ENCODE peak calls at places on chromosome 5, in five cellular contexts. M, D, Z, W and K are unnamed samples. For H3K4me1, the result is how much of the 10 kb centered on the place peaks cover.

GRCh38 chr5:168891175-168891812 is 312.1 kb upstream of the PANK3 start:
- DNase-seq in W (no peak), M (no peak), D (no peak), Z (no peak), K (no peak)

GRCh38 chr5:42858709-42859108 is 47.0 kb upstream of the SELENOP start:
- DNase-seq in D (no peak), W (no peak), M (no peak), Z (no peak), K (no peak)

GRCh38 chr5:24850911-24851310 is 206.1 kb upstream of the CDH10 start:
- DNase-seq in D (no peak), Z (no peak), W (no peak), M (no peak), K (no peak)

GRCh38 chr5:87268970-87269377 is 1.3 kb downstream of the RASA1 start:
- DNase-seq in M (no peak), W (no peak), Z (peak), D (no peak), K (no peak)

GRCh38 chr5:132295505-132296411 is 1.6 kb downstream of the SLC22A4 start:
- DNase-seq in M (no peak), W (no peak), Z (no peak), D (no peak), K (no peak)

GRCh38 chr5:135441919-135442318 is 5.2 kb downstream of the DCANP1 start:
- DNase-seq in M (no peak), Z (no peak), D (no peak), W (no peak), K (no peak)

GRCh38 chr5:55222061-55222818 is 4.9 kb downstream of the MCIDAS start:
- DNase-seq in W (no peak), M (no peak), D (no peak), Z (no peak), K (no peak)

GRCh38 chr5:141826674-141827073 is 51.5 kb downstream of the PCDH1 start:
- DNase-seq in M (no peak), Z (no peak), W (no peak), D (no peak), K (peak)

GRCh38 chr5:39148983-39149534 is 70.3 kb downstream of the FYB1 start:
- DNase-seq in W (no peak), D (no peak), M (no peak), Z (no peak), K (no peak)

GRCh38 chr5:157744055-157745011 is 821 bp downstream of the LSM11 start:
- DNase-seq in M (peak), W (no peak), Z (peak), D (no peak), K (peak)

GRCh38 chr5:106545325-106545724 is 1125.4 kb downstream of the EFNA5 start:
- DNase-seq in Z (no peak), W (no peak), D (no peak), M (no peak), K (no peak)

GRCh38 chr5:181223041-181223728 is at the start of gene TRIM41:
- DNase-seq in M (peak), Z (peak), W (peak), D (peak), K (peak)

GRCh38 chr5:142878111-142878510 is 107.9 kb downstream of the ARHGAP26 start:
- DNase-seq in M (no peak), W (no peak), Z (no peak), D (no peak), K (no peak)
- H3K4me1 ChIP-seq in M (under half), W (under half), Z (under half), D (under half), K (half or more)

DNA sequence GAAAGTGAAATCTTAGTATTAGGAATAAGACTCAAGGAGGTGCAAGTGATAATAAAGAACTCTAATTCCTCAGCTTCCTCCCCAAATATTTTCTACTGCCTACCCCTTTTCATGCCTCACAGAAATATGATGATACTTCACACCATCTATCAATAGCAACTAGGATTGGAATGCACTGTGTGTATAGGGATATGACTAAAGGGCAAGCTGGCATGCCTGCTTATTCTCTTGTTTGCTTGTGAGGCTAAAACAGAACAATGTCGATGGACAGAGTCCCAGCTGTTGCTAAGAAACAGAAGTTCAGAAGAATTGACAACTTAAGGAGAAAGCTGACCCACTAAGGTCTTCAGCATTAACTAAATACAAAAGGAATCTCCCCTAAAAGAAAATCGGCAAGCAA is 9.7 kb upstream of the CHD1 start:
- DNase-seq in W (no peak), M (no peak), Z (no peak), D (no peak), K (no peak)
- H3K4me1 ChIP-seq in W (under half), M (under half), Z (under half), D (half or more), K (half or more)

GRCh38 chr5:53453898-53454837 is 26.3 kb upstream of the FST start:
- DNase-seq in M (no peak), W (no peak), Z (no peak), D (no peak), K (no peak)
- H3K4me1 ChIP-seq in M (under half), W (under half), Z (under half), D (under half), K (under half)

GRCh38 chr5:126385509-126385908 is 37.7 kb upstream of the GRAMD2B start:
- DNase-seq in D (no peak), Z (no peak), M (no peak), W (no peak), K (no peak)
- H3K4me1 ChIP-seq in D (under half), Z (under half), M (under half), W (under half), K (under half)